ENCODE peak calls at places on chromosome 7, in eight cellular contexts. One of them, this sample, is unnamed.

GRCh38 chr7:49324707-49325106 is 400.4 kb downstream of the CDC14C start:
- DNase-seq in NCI-H1105 treated with DMSO at 0.1 percent for 48 hours: no peak
- DNase-seq in mesendoderm: peak; percentile 33
- DNase-seq in stomach: no peak
- DNase-seq in foreskin fibroblast: no peak
- DNase-seq in naive B cell: no peak
- DNase-seq in AG20443: no peak
- DNase-seq in Calu3: no peak
- DNase-seq in this sample: no peak

GRCh38 chr7:107995184-107996071 is 7.5 kb downstream of the LAMB1 start:
- DNase-seq in NCI-H1105 treated with DMSO at 0.1 percent for 48 hours: no peak
- DNase-seq in mesendoderm: peak; percentile 89
- DNase-seq in stomach: no peak
- DNase-seq in foreskin fibroblast: peak; percentile 76
- DNase-seq in naive B cell: no peak
- DNase-seq in AG20443: peak; percentile 47
- DNase-seq in Calu3: peak; percentile 22
- DNase-seq in this sample: peak; percentile 56

GRCh38 chr7:44107961-44108767 is 4.0 kb downstream of the AEBP1 start:
- DNase-seq in NCI-H1105 treated with DMSO at 0.1 percent for 48 hours: no peak
- DNase-seq in mesendoderm: no peak
- DNase-seq in stomach: no peak
- DNase-seq in foreskin fibroblast: no peak
- DNase-seq in naive B cell: no peak
- DNase-seq in AG20443: no peak
- DNase-seq in Calu3: no peak
- DNase-seq in this sample: no peak

GRCh38 chr7:55537458-55537825 is 34.9 kb downstream of the VOPP1 start:
- DNase-seq in NCI-H1105 treated with DMSO at 0.1 percent for 48 hours: no peak
- DNase-seq in mesendoderm: no peak
- DNase-seq in stomach: no peak
- DNase-seq in foreskin fibroblast: no peak
- DNase-seq in naive B cell: no peak
- DNase-seq in AG20443: no peak
- DNase-seq in Calu3: no peak
- DNase-seq in this sample: no peak

GRCh38 chr7:78141533-78142281 is 343.1 kb downstream of the PHTF2 start:
- DNase-seq in NCI-H1105 treated with DMSO at 0.1 percent for 48 hours: no peak
- DNase-seq in mesendoderm: no peak
- DNase-seq in stomach: no peak
- DNase-seq in foreskin fibroblast: peak; percentile 87
- DNase-seq in naive B cell: no peak
- DNase-seq in AG20443: peak; percentile 72
- DNase-seq in Calu3: no peak
- DNase-seq in this sample: no peak

GRCh38 chr7:55280031-55280454 is 85.1 kb upstream of the LANCL2 start:
- DNase-seq in NCI-H1105 treated with DMSO at 0.1 percent for 48 hours: peak; percentile 70
- DNase-seq in mesendoderm: peak; percentile 85
- DNase-seq in stomach: peak; percentile 63
- DNase-seq in foreskin fibroblast: peak; percentile 84
- DNase-seq in naive B cell: peak; percentile 25
- DNase-seq in AG20443: peak; percentile 87
- DNase-seq in Calu3: peak; percentile 84
- DNase-seq in this sample: peak; percentile 82

GRCh38 chr7:682810-683209 is 43.7 kb upstream of the DNAAF5 start:
- DNase-seq in NCI-H1105 treated with DMSO at 0.1 percent for 48 hours: no peak
- DNase-seq in mesendoderm: no peak
- DNase-seq in stomach: no peak
- DNase-seq in foreskin fibroblast: no peak
- DNase-seq in naive B cell: no peak
- DNase-seq in AG20443: no peak
- DNase-seq in Calu3: no peak
- DNase-seq in this sample: no peak

GRCh38 chr7:139679731-139680594 is 97.8 kb downstream of the HIPK2 start:
- DNase-seq in NCI-H1105 treated with DMSO at 0.1 percent for 48 hours: no peak
- DNase-seq in mesendoderm: no peak
- DNase-seq in stomach: peak; percentile 61
- DNase-seq in foreskin fibroblast: peak; percentile 16
- DNase-seq in naive B cell: no peak
- DNase-seq in AG20443: no peak
- DNase-seq in Calu3: peak; percentile 37
- DNase-seq in this sample: no peak

GRCh38 chr7:1906087-1906830 is 236.2 kb downstream of the ELFN1 start:
- DNase-seq in NCI-H1105 treated with DMSO at 0.1 percent for 48 hours: no peak
- DNase-seq in mesendoderm: no peak
- DNase-seq in stomach: no peak
- DNase-seq in foreskin fibroblast: no peak
- DNase-seq in naive B cell: no peak
- DNase-seq in AG20443: no peak
- DNase-seq in Calu3: no peak
- DNase-seq in this sample: no peak

GRCh38 chr7:150962743-150963399 is 15.2 kb downstream of the KCNH2 start:
- DNase-seq in NCI-H1105 treated with DMSO at 0.1 percent for 48 hours: no peak
- DNase-seq in mesendoderm: peak; percentile 67
- DNase-seq in stomach: peak; percentile 54
- DNase-seq in foreskin fibroblast: peak; percentile 66
- DNase-seq in naive B cell: peak; percentile 42
- DNase-seq in AG20443: peak; percentile 91
- DNase-seq in Calu3: peak; percentile 74
- DNase-seq in this sample: peak; percentile 76

GRCh38 chr7:121049028-121049791 is 60.7 kb downstream of the CPED1 start:
- DNase-seq in NCI-H1105 treated with DMSO at 0.1 percent for 48 hours: no peak
- DNase-seq in mesendoderm: peak; percentile 56
- DNase-seq in stomach: no peak
- DNase-seq in foreskin fibroblast: peak; percentile 28
- DNase-seq in naive B cell: no peak
- DNase-seq in AG20443: no peak
- DNase-seq in Calu3: no peak
- DNase-seq in this sample: no peak

GRCh38 chr7:101321491-101322401 is at the start of gene IFT22:
- DNase-seq in NCI-H1105 treated with DMSO at 0.1 percent for 48 hours: peak; percentile 83
- DNase-seq in mesendoderm: peak; percentile 96
- DNase-seq in stomach: peak; percentile 92
- DNase-seq in foreskin fibroblast: peak; percentile 97
- DNase-seq in naive B cell: peak; percentile 87
- DNase-seq in AG20443: peak; percentile 98
- DNase-seq in Calu3: peak; percentile 82
- DNase-seq in this sample: peak; percentile 97

GRCh38 chr7:6160191-6160623 is 112.2 kb downstream of the CYTH3 start:
- DNase-seq in NCI-H1105 treated with DMSO at 0.1 percent for 48 hours: no peak
- DNase-seq in mesendoderm: peak; percentile 73
- DNase-seq in stomach: peak; percentile 51
- DNase-seq in foreskin fibroblast: peak; percentile 92
- DNase-seq in naive B cell: no peak
- DNase-seq in AG20443: peak; percentile 95
- DNase-seq in Calu3: peak; percentile 58
- DNase-seq in this sample: peak; percentile 79

GRCh38 chr7:137343483-137343841 is at the start of gene PTN:
- DNase-seq in NCI-H1105 treated with DMSO at 0.1 percent for 48 hours: peak; percentile 68
- DNase-seq in mesendoderm: peak; percentile 90
- DNase-seq in stomach: no peak
- DNase-seq in foreskin fibroblast: peak; percentile 80
- DNase-seq in naive B cell: no peak
- DNase-seq in AG20443: peak; percentile 63
- DNase-seq in Calu3: peak; percentile 6
- DNase-seq in this sample: peak; percentile 60

GRCh38 chr7:155166673-155167370 is 96.7 kb downstream of the HTR5A start:
- DNase-seq in NCI-H1105 treated with DMSO at 0.1 percent for 48 hours: no peak
- DNase-seq in mesendoderm: no peak
- DNase-seq in stomach: no peak
- DNase-seq in foreskin fibroblast: no peak
- DNase-seq in naive B cell: no peak
- DNase-seq in AG20443: peak; percentile 98
- DNase-seq in Calu3: peak; percentile 74
- DNase-seq in this sample: peak; percentile 80

GRCh38 chr7:40747856-40748255 is 613.1 kb downstream of the SUGCT start:
- DNase-seq in NCI-H1105 treated with DMSO at 0.1 percent for 48 hours: no peak
- DNase-seq in mesendoderm: peak; percentile 85
- DNase-seq in stomach: no peak
- DNase-seq in foreskin fibroblast: peak; percentile 55
- DNase-seq in naive B cell: no peak
- DNase-seq in AG20443: peak; percentile 40
- DNase-seq in Calu3: no peak
- DNase-seq in this sample: no peak

GRCh38 chr7:100087055-100087750 is 1.6 kb upstream of the COPS6 start:
- DNase-seq in NCI-H1105 treated with DMSO at 0.1 percent for 48 hours: no peak
- DNase-seq in mesendoderm: peak; percentile 94
- DNase-seq in stomach: no peak
- DNase-seq in foreskin fibroblast: peak; percentile 97
- DNase-seq in naive B cell: no peak
- DNase-seq in AG20443: peak; percentile 74
- DNase-seq in Calu3: no peak
- DNase-seq in this sample: peak; percentile 68

GRCh38 chr7:23863209-23863798 is 153.3 kb downstream of the STK31 start:
- DNase-seq in NCI-H1105 treated with DMSO at 0.1 percent for 48 hours: peak; percentile 59
- DNase-seq in mesendoderm: peak; percentile 64
- DNase-seq in stomach: no peak
- DNase-seq in foreskin fibroblast: peak; percentile 60
- DNase-seq in naive B cell: no peak
- DNase-seq in AG20443: no peak
- DNase-seq in Calu3: peak; percentile 36
- DNase-seq in this sample: peak; percentile 56